ENCODE peak calls at places on chromosomes 6 and 20, in five cellular contexts. Q is EL, T is psoas muscle, K is chondrocyte, P is AG09319. F is an unnamed sample.

GRCh38 chr6:134739299-134740090 is 210.4 kb downstream of the ALDH8A1 start:
- DNase-seq in K (no peak), P (no peak), T (no peak), Q (no peak), F (no peak)

GRCh38 chr20:23303325-23304102 is 47.1 kb upstream of the NXT1 start:
- DNase-seq in Q (no peak), P (no peak), T (no peak), K (peak; percentile 73), F (no peak)

GRCh38 chr20:33490023-33490933 is at the start of gene CBFA2T2:
- DNase-seq in Q (peak; percentile 68), K (no peak), P (peak; percentile 19), T (peak; percentile 73), F (no peak)

GRCh38 chr20:53142225-53142624 is 170.1 kb downstream of the TSHZ2 start:
- DNase-seq in Q (no peak), P (no peak), K (no peak), T (no peak), F (no peak)

GRCh38 chr20:53708129-53708968 is 114.7 kb upstream of the ZNF217 start:
- DNase-seq in P (no peak), K (no peak), T (no peak), Q (peak; percentile 89), F (peak; percentile 22)

GRCh38 chr6:73929421-73929820 is 233.4 kb downstream of the CD109 start:
- DNase-seq in P (no peak), Q (peak; percentile 44), T (no peak), K (no peak), F (peak; percentile 20)

GRCh38 chr20:62704341-62704948 is 4.2 kb upstream of the NTSR1 start:
- DNase-seq in T (peak; percentile 79), K (no peak), P (peak; percentile 93), Q (peak; percentile 97), F (peak; percentile 4)

GRCh38 chr6:11363881-11364576 is 131.6 kb upstream of the NEDD9 start:
- DNase-seq in Q (no peak), T (no peak), K (no peak), P (no peak), F (no peak)

GRCh38 chr6:150076196-150076893 is 7.4 kb upstream of the ULBP3 start:
- DNase-seq in Q (no peak), K (no peak), P (no peak), T (no peak), F (no peak)

GRCh38 chr6:53961679-53962370 is 149.4 kb upstream of the MLIP start:
- DNase-seq in K (no peak), Q (peak; percentile 81), P (no peak), T (no peak), F (no peak)

GRCh38 chr6:121912905-121913304 is 477.5 kb downstream of the GJA1 start:
- DNase-seq in Q (peak; percentile 29), P (no peak), T (no peak), K (no peak), F (no peak)

GRCh38 chr6:45773906-45774305 is 241.8 kb downstream of the CLIC5 start:
- DNase-seq in P (no peak), Q (no peak), T (no peak), K (no peak), F (no peak)

GRCh38 chr6:11944111-11944510 is 68.0 kb upstream of the HIVEP1 start:
- DNase-seq in T (no peak), P (no peak), Q (no peak), K (no peak), F (no peak)

GRCh38 chr20:57676517-57677322 is 33.1 kb downstream of the PMEPA1 start:
- DNase-seq in Q (no peak), T (no peak), K (no peak), P (no peak), F (no peak)

GRCh38 chr20:39875493-39876110 is 813.4 kb downstream of the MAFB start:
- DNase-seq in Q (no peak), K (no peak), T (no peak), P (no peak), F (no peak)